ENCODE peak calls at places on chromosomes 4 and X, in four cellular contexts. E is sciatic nerve, A is HEK293T, U is activated gamma-delta T cell treated with Interleukin-2 at 50 U/mL for 16 hours. K is an unnamed sample.

GRCh38 chrX:64996805-64997204 is 20.6 kb upstream of the ZC4H2 start:
- DNase-seq in A (no peak), U (no peak), E (no peak), K (no peak)

GRCh38 chrX:26845051-26845450 is 618.1 kb downstream of the PPP4R3C start:
- DNase-seq in E (no peak), A (no peak), U (no peak), K (no peak)

GRCh38 chr4:152935661-152936445 is at the start of gene FHDC1:
- DNase-seq in U (no peak), A (peak; percentile 54), E (no peak), K (peak; percentile 95)

GRCh38 chrX:64205735-64206491 is 405 bp upstream of the AMER1 start:
- DNase-seq in E (peak; percentile 95), A (peak; percentile 81), U (peak; percentile 83), K (peak; percentile 87)

GRCh38 chrX:39532761-39533160 is 565.0 kb downstream of the BCOR start:
- DNase-seq in A (no peak), E (no peak), U (no peak), K (peak; percentile 9)

GRCh38 chrX:48957477-48957826 is at the start of gene OTUD5:
- DNase-seq in A (peak; percentile 64), E (peak; percentile 76), U (peak; percentile 76), K (peak; percentile 80)

GRCh38 chr4:10643600-10644425 is 40.8 kb downstream of the CLNK start:
- DNase-seq in U (no peak), E (no peak), A (no peak), K (no peak)

GRCh38 chr4:138835833-138836521 is 179.6 kb upstream of the NOCT start:
- DNase-seq in A (no peak), E (no peak), U (no peak), K (no peak)

GRCh38 chr4:169846396-169846795 is 88.7 kb upstream of the HPF1 start:
- DNase-seq in A (no peak), U (no peak), E (no peak), K (no peak)

GRCh38 chrX:41553688-41554087 is 106.5 kb downstream of the NYX start:
- DNase-seq in A (peak; percentile 12), U (no peak), E (no peak), K (no peak)

GRCh38 chrX:2498781-2499302 is 1.9 kb downstream of the DHRSX start:
- DNase-seq in A (no peak), U (no peak), E (peak; percentile 57), K (no peak)

GRCh38 chrX:53089224-53089842 is 4.6 kb upstream of the KANTR start:
- DNase-seq in E (no peak), A (peak; percentile 57), U (peak; percentile 25), K (no peak)